ENCODE peak calls at places on chromosomes 4 and X, in six cellular contexts. E, M, A, R, O and G are unnamed samples.

GRCh38 chr4:175560628-175561027 is 251.4 kb downstream of the GPM6A start:
- DNase-seq in E (no peak), M (no peak), A (no peak), R (peak; percentile 56), O (no peak), G (no peak)

GRCh38 chrX:149807747-149808458 is 26.2 kb downstream of the MAGEA9 start:
- DNase-seq in E (no peak), M (no peak), A (no peak), R (no peak), O (no peak), G (no peak)

GRCh38 chr4:118410143-118410542 is 57.3 kb upstream of the PRSS12 start:
- DNase-seq in E (no peak), M (no peak), A (no peak), R (peak; percentile 89), O (no peak), G (no peak)

GRCh38 chrX:139058831-139059495 is 347.4 kb upstream of the FGF13 start:
- DNase-seq in E (no peak), M (peak; percentile 37), A (no peak), R (peak; percentile 44), O (no peak), G (no peak)

GRCh38 chr4:145557720-145558119 is 61.5 kb upstream of the MMAA start:
- DNase-seq in E (peak; percentile 54), M (peak; percentile 27), A (peak; percentile 76), R (peak; percentile 79), O (peak; percentile 74), G (peak; percentile 66)

GRCh38 chr4:88706574-88706973 is 8.9 kb upstream of the NAP1L5 start:
- DNase-seq in E (peak; percentile 55), M (no peak), A (peak; percentile 66), R (peak; percentile 76), O (peak; percentile 28), G (no peak)

GRCh38 chr4:121041307-121042090 is 30.8 kb downstream of the NDNF start:
- DNase-seq in E (no peak), M (no peak), A (no peak), R (no peak), O (no peak), G (no peak)

GRCh38 chr4:140296871-140297570 is 76.4 kb upstream of the SCOC start:
- DNase-seq in E (no peak), M (peak; percentile 11), A (no peak), R (peak; percentile 22), O (peak; percentile 27), G (no peak)

GRCh38 chr4:5399790-5400421 is 308.5 kb downstream of the EVC2 start:
- DNase-seq in E (no peak), M (no peak), A (no peak), R (peak; percentile 42), O (peak; percentile 80), G (no peak)

GRCh38 chr4:52600275-52600674 is 58.8 kb downstream of the USP46 start:
- DNase-seq in E (no peak), M (no peak), A (no peak), R (no peak), O (peak; percentile 59), G (no peak)

GRCh38 chr4:24971192-24971591 is 58.4 kb upstream of the CCDC149 start:
- DNase-seq in E (no peak), M (peak; percentile 69), A (peak; percentile 85), R (no peak), O (peak; percentile 29), G (no peak)

GRCh38 chrX:115367455-115367854 is 77.9 kb downstream of the LUZP4 start:
- DNase-seq in E (no peak), M (no peak), A (no peak), R (peak; percentile 41), O (peak; percentile 9), G (no peak)

GRCh38 chrX:131841496-131842410 is 181.3 kb upstream of the STK26 start:
- DNase-seq in E (no peak), M (peak; percentile 34), A (no peak), R (peak; percentile 48), O (peak; percentile 60), G (no peak)

GRCh38 chr4:166274136-166274761 is 401.2 kb downstream of the TLL1 start:
- DNase-seq in E (no peak), M (no peak), A (no peak), R (no peak), O (no peak), G (no peak)

GRCh38 chr4:186660403-186660802 is 63.3 kb downstream of the FAT1 start:
- DNase-seq in E (no peak), M (no peak), A (no peak), R (no peak), O (no peak), G (no peak)

GRCh38 chr4:21879187-21879586 is 69.4 kb downstream of the KCNIP4 start:
- DNase-seq in E (no peak), M (no peak), A (no peak), R (peak; percentile 62), O (peak; percentile 47), G (no peak)

GRCh38 chr4:19729873-19730735 is 521.6 kb upstream of the SLIT2 start:
- DNase-seq in E (no peak), M (no peak), A (no peak), R (peak; percentile 74), O (no peak), G (no peak)

GRCh38 chrX:12686324-12686723 is 104.9 kb upstream of the PRPS2 start:
- DNase-seq in E (no peak), M (no peak), A (no peak), R (no peak), O (no peak), G (no peak)

GRCh38 chr4:102263024-102263787 is 82.1 kb downstream of the SLC39A8 start:
- DNase-seq in E (no peak), M (no peak), A (no peak), R (peak; percentile 51), O (peak; percentile 52), G (no peak)

GRCh38 chr4:121381148-121381462 is 287 bp upstream of the QRFPR start:
- DNase-seq in E (no peak), M (no peak), A (no peak), R (no peak), O (no peak), G (no peak)

GRCh38 chr4:5409980-5410618 is 298.3 kb downstream of the EVC2 start:
- DNase-seq in E (no peak), M (no peak), A (no peak), R (no peak), O (no peak), G (no peak)

GRCh38 chr4:31518796-31519250 is 798.7 kb downstream of the PCDH7 start:
- DNase-seq in E (no peak), M (no peak), A (no peak), R (peak; percentile 48), O (no peak), G (no peak)

GRCh38 chr4:150581611-150582010 is 340 bp upstream of the MAB21L2 start:
- DNase-seq in E (no peak), M (no peak), A (no peak), R (peak; percentile 87), O (peak; percentile 67), G (no peak)

GRCh38 chrX:33686105-33686504 is 446.0 kb downstream of the FAM47A start:
- DNase-seq in E (no peak), M (no peak), A (no peak), R (no peak), O (no peak), G (no peak)

GRCh38 chr4:1516881-1517480 is 110.7 kb upstream of the NKX1-1 start:
- DNase-seq in E (peak; percentile 30), M (no peak), A (peak; percentile 47), R (no peak), O (no peak), G (no peak)

GRCh38 chr4:167721574-167721973 is 370.8 kb upstream of the ANXA10 start:
- DNase-seq in E (no peak), M (no peak), A (no peak), R (peak; percentile 19), O (no peak), G (no peak)

GRCh38 chr4:22877653-22878052 is 184.9 kb downstream of the GBA3 start:
- DNase-seq in E (no peak), M (no peak), A (no peak), R (no peak), O (no peak), G (no peak)

GRCh38 chrX:68420559-68420958 is 12.7 kb downstream of the OPHN1 start:
- DNase-seq in E (no peak), M (no peak), A (no peak), R (no peak), O (no peak), G (no peak)

GRCh38 chr4:8269535-8270417 is at the start of gene HTRA3:
- DNase-seq in E (peak; percentile 72), M (no peak), A (peak; percentile 74), R (peak; percentile 33), O (peak; percentile 92), G (no peak)

GRCh38 chrX:129717902-129718301 is 20.9 kb upstream of the XPNPEP2 start:
- DNase-seq in E (peak; percentile 59), M (no peak), A (no peak), R (peak; percentile 84), O (no peak), G (no peak)

GRCh38 chr4:21507439-21507838 is 441.1 kb downstream of the KCNIP4 start:
- DNase-seq in E (no peak), M (no peak), A (no peak), R (peak; percentile 34), O (peak; percentile 7), G (no peak)

GRCh38 chrX:138986235-138986634 is 274.7 kb upstream of the FGF13 start:
- DNase-seq in E (no peak), M (no peak), A (no peak), R (peak; percentile 70), O (no peak), G (no peak)

GRCh38 chr4:146522862-146523205 is 1.1 kb upstream of the SLC10A7 start:
- DNase-seq in E (no peak), M (no peak), A (no peak), R (peak; percentile 8), O (no peak), G (no peak)

GRCh38 chr4:6269651-6270511 is at the start of gene WFS1:
- DNase-seq in E (peak; percentile 99), M (peak; percentile 99), A (peak; percentile 100), R (peak; percentile 98), O (peak; percentile 100), G (peak; percentile 99)

GRCh38 chr4:15653864-15654391 is 1.2 kb downstream of the FBXL5 start:
- DNase-seq in E (no peak), M (no peak), A (peak; percentile 27), R (peak; percentile 75), O (peak; percentile 33), G (no peak)